ENCODE peak calls at places on chromosomes 3 and 15, in four cellular contexts. Q is WTC11, T is tibial nerve, R is HepG2. B is an unnamed sample.

GRCh38 chr3:52228266-52228665 is 2.8 kb upstream of the TLR9 start:
- DNase-seq in Q (no peak), T (no peak), R (no peak), B (no peak)

GRCh38 chr3:71681224-71681668 is 44.0 kb downstream of the EIF4E3 start:
- DNase-seq in Q (peak), T (peak), R (peak), B (peak)

GRCh38 chr15:30885814-30886213 is 17.9 kb upstream of the FAN1 start:
- DNase-seq in Q (peak), T (no peak), R (peak), B (peak)

GRCh38 chr15:42456971-42457370 is 34.0 kb downstream of the ZNF106 start:
- DNase-seq in Q (no peak), T (no peak), R (no peak), B (no peak)

GRCh38 chr3:182108351-182108750 is 396.6 kb downstream of the SOX2 start:
- DNase-seq in Q (no peak), T (no peak), R (no peak), B (no peak)

GRCh38 chr3:172651936-172652595 is 58.8 kb downstream of the NCEH1 start:
- DNase-seq in Q (no peak), T (no peak), R (no peak), B (no peak)

GRCh38 chr3:177102526-177102925 is 94.8 kb downstream of the TBL1XR1 start:
- DNase-seq in Q (no peak), T (no peak), R (no peak), B (no peak)

GRCh38 chr3:60756231-60756630 is 495.0 kb downstream of the FHIT start:
- DNase-seq in Q (no peak), T (no peak), R (no peak), B (no peak)

GRCh38 chr15:87326274-87326673 is 930.3 kb downstream of the NTRK3 start:
- DNase-seq in Q (no peak), T (no peak), R (no peak), B (no peak)

GRCh38 chr3:7546219-7546618 is 685.3 kb downstream of the GRM7 start:
- DNase-seq in Q (no peak), T (no peak), R (no peak), B (no peak)

GRCh38 chr15:72306211-72306785 is 13.7 kb downstream of the CELF6 start:
- DNase-seq in Q (peak), T (no peak), R (no peak), B (peak)

GRCh38 chr15:45448066-45448510 is 69.7 kb upstream of the GATM start:
- DNase-seq in Q (no peak), T (no peak), R (no peak), B (no peak)

GRCh38 chr3:140203510-140203909 is 268.5 kb downstream of the CLSTN2 start:
- DNase-seq in Q (no peak), T (no peak), R (no peak), B (no peak)

GRCh38 chr15:96200357-96200972 is 130.0 kb upstream of the NR2F2 start:
- DNase-seq in Q (no peak), T (no peak), R (no peak), B (no peak)

GRCh38 chr3:106611123-106611522 is 742.3 kb upstream of the CBLB start:
- DNase-seq in Q (no peak), T (no peak), R (no peak), B (no peak)

GRCh38 chr3:20136231-20136630 is 49.8 kb downstream of the SGO1 start:
- DNase-seq in Q (no peak), T (no peak), R (no peak), B (no peak)

GRCh38 chr15:51776952-51777574 is 25.7 kb downstream of the TMOD2 start:
- DNase-seq in Q (peak), T (peak), R (peak), B (peak)

GRCh38 chr3:65627102-65627501 is 411.6 kb downstream of the MAGI1 start:
- DNase-seq in Q (no peak), T (no peak), R (no peak), B (no peak)

GRCh38 chr15:62110000-62110851 is 43.4 kb downstream of the C2CD4A start:
- DNase-seq in Q (no peak), T (no peak), R (no peak), B (no peak)

GRCh38 chr3:114155370-114155821 is 23.5 kb downstream of the DRD3 start:
- DNase-seq in Q (peak), T (no peak), R (peak), B (peak)

DNA sequence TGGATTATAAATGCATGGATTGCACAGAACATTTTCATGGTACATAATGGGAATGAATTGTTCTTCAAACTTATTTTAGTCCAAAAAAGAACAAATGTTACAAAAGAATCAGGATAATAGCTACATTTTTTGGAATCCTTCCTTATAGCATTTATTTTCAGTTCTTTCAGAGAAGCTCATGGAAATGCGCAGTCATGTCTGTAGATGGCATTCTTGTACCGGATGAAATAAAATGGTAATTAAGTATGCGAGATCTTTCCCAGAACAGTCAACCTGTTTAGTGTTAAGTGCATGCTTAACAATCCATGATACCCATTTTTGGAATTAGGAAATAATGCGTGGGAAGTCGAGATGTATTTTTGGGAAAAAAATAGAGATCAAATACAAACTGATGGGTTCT is 38.2 kb upstream of the GOLGA8B start:
- DNase-seq in Q (no peak), T (no peak), R (peak), B (no peak)
- TF ChIP-seq CTCF in Q (no peak), T (no peak), R (no peak), B (no peak)

DNA sequence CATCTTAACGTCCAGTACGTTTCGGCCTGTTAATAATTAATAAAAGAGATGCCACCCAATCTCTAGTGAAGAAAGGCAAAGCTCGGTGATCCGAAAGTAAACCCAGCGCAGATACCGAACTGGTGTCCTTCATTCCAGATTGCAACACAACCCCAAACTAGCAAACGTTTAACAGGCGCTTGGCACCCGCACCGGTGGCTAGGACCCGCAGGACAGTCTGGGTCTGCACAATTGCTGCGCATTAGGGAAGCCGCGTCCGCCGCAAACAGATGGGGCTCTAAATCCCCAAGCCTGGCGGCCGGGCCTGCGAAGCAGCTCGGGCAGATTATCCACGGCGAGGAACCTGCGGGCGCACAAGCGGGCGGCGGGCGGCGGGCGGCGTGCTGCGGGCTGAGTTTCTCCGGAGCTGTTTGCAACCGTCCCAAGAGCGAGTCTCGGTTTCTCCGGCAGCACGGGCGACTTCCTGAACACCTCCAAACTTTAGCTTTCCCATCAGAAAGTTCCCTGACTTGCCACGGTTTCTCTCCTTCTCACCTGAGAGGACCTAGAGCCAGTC is 112.1 kb upstream of the ICE2 start:
- DNase-seq in Q (peak), T (peak), R (peak), B (peak)
- TF ChIP-seq CTCF in Q (no peak), T (peak), R (no peak), B (no peak)

GRCh38 chr3:40588406-40588805 is 63.6 kb downstream of the ZNF621 start:
- DNase-seq in Q (peak), T (no peak), R (peak), B (no peak)
- TF ChIP-seq CTCF in Q (no peak), T (no peak), R (peak), B (no peak)

GRCh38 chr3:151282921-151283320 is 4.6 kb upstream of the P2RY14 start:
- DNase-seq in Q (no peak), T (no peak), R (peak), B (no peak)
- TF ChIP-seq CTCF in Q (peak), T (peak), R (peak), B (peak)

DNA sequence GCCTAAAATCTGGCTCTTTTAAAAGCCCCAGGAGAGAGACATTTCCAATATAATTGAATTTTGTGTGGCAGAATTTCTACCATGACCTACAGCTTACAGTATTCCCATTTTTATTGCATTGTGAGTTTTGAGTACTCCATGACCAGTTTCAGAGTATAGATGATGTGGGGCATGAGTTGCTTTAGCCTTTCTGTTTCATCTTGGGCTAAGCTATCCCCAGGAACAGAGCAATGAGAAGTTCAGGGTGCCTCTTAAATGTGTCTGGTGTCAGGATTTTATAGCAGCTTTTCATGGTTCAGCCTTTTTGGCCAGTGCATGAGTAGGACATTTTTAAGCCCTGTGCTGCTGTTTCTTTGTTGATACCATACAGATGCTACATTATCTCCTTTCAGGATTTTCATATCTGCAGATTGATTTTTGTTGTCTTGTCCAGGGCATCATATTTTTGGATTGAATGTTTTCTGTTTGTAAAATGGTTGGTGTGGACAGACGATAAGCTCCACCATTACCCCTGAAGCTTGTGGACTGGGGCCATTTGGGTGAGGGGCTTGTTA is 3.5 kb downstream of the ABHD2 start:
- DNase-seq in Q (no peak), T (no peak), R (no peak), B (no peak)
- TF ChIP-seq CTCF in Q (no peak), T (no peak), R (no peak), B (no peak)

GRCh38 chr3:98339031-98339430 is 14.6 kb upstream of the OR5K4 start:
- DNase-seq in Q (no peak), T (no peak), R (no peak), B (no peak)

GRCh38 chr3:98341758-98342157 is 11.9 kb upstream of the OR5K4 start:
- DNase-seq in Q (no peak), T (no peak), R (no peak), B (no peak)

DNA sequence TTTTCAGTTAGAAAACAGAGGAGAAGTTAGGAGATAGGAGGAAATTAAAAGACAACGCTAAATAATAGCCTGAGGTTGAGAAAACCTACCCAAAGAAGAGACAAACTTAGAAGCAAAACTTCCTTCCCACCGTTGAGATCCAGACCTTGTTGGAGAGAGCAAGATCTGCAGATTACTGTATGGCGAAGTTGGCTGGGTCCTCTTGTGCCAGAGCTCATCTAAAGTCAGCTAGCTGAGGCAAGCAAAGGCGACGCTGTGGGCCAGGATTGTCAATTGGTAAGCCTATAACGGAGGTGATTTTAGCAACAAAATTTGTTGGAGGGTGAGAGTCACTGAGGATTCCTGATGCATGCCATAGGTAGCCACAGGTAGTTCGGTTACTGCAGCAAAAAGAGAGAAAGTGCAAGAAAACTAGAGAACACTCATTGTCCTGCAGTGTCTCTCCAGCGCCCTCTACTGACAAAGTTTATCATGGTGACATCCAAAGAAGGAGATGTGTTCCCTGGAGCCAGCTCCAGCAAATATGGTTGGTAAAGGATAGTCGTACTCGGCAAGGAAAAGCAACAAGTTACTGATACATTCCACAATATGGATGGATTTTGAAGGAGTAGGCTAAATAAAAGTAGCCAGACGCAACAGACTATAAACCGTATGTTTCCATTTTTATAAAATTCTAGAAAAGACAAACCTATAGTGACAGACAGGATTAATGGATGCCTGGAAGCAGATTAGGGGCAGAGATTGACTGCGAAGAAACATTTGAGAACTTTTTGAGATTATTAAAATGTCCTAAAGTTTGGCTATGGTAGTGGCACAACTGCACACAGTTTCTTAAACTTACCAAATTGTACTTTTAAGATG is 9.8 kb upstream of the OR5K4 start:
- DNase-seq in Q (peak), T (no peak), R (peak), B (peak)
- TF ChIP-seq CTCF in Q (peak), T (no peak), R (peak), B (peak)

GRCh38 chr3:126703512-126704493 is at the start of gene CHCHD6:
- DNase-seq in Q (peak), T (peak), R (peak), B (peak)
- TF ChIP-seq CTCF in Q (no peak), T (peak), R (peak), B (no peak)